ENCODE peak calls at places on chromosomes 12 and 14, in nine cellular contexts. S is PC-3, T is HFF-Myc, A is bronchial epithelial cell, Q is AG09309, I is ovary, E is H1, Z is tibial artery, L is MM.1S. F is an unnamed sample.

GRCh38 chr14:78129375-78129774 is 40.8 kb upstream of the NRXN3 start:
- DNase-seq in Z (no peak), S (no peak), E (no peak), Q (no peak), T (no peak), I (no peak), A (no peak), L (no peak), F (no peak)

GRCh38 chr14:99604766-99605298 is 825 bp upstream of the CCDC85C start:
- DNase-seq in Z (peak), Q (no peak), I (peak), S (peak), L (peak), A (no peak), E (no peak), T (no peak), F (no peak)

GRCh38 chr14:75279739-75280447 is 1.3 kb downstream of the FOS start:
- DNase-seq in Z (peak), I (peak), T (no peak), A (no peak), E (no peak), Q (no peak), L (no peak), S (no peak), F (no peak)

GRCh38 chr12:76255692-76256091 is 92.5 kb downstream of the BBS10 start:
- DNase-seq in L (no peak), S (no peak), T (no peak), Z (no peak), E (no peak), Q (no peak), I (no peak), A (no peak), F (no peak)

GRCh38 chr14:79278286-79278797 is 933.0 kb downstream of the DIO2 start:
- DNase-seq in Q (no peak), A (no peak), I (no peak), L (no peak), S (peak), E (no peak), Z (peak), T (no peak), F (no peak)

GRCh38 chr14:48826058-48826457 is 760.1 kb downstream of the RPS29 start:
- DNase-seq in L (no peak), Z (no peak), Q (no peak), E (no peak), I (no peak), A (no peak), T (no peak), S (peak), F (no peak)

GRCh38 chr12:12798480-12798879 is 13.0 kb downstream of the APOLD1 start:
- DNase-seq in I (no peak), A (no peak), T (no peak), Q (no peak), Z (no peak), L (no peak), S (no peak), E (no peak), F (no peak)

GRCh38 chr12:22691319-22691718 is 66.3 kb downstream of the ETNK1 start:
- DNase-seq in Z (no peak), L (no peak), A (no peak), S (no peak), I (no peak), Q (no peak), E (no peak), T (no peak), F (no peak)

GRCh38 chr14:105486974-105487448 is 325 bp downstream of the CRIP1 start:
- DNase-seq in Z (peak), S (no peak), Q (no peak), T (no peak), I (no peak), E (no peak), L (no peak), A (no peak), F (no peak)

GRCh38 chr12:29732211-29732992 is 51.3 kb downstream of the TMTC1 start:
- DNase-seq in L (no peak), Z (no peak), I (no peak), Q (no peak), T (no peak), S (no peak), E (no peak), A (no peak), F (no peak)

GRCh38 chr14:34460295-34460694 is 1.7 kb downstream of the SPTSSA start:
- DNase-seq in Q (no peak), A (no peak), I (no peak), Z (no peak), E (no peak), S (no peak), T (no peak), L (no peak), F (no peak)

GRCh38 chr12:3170423-3171194 is 93.4 kb downstream of the TSPAN9 start:
- DNase-seq in E (no peak), S (peak), Q (peak), I (no peak), T (peak), A (peak), Z (no peak), L (no peak), F (peak)

GRCh38 chr14:53542692-53543091 is 389.6 kb upstream of the DDHD1 start:
- DNase-seq in I (no peak), A (peak), Q (no peak), S (peak), L (no peak), E (no peak), Z (no peak), T (no peak), F (no peak)

GRCh38 chr14:54676822-54677708 is 110.1 kb downstream of the SAMD4A start:
- DNase-seq in A (peak), Z (no peak), E (peak), Q (peak), S (peak), T (peak), L (no peak), I (no peak), F (peak)

GRCh38 chr14:93926209-93926872 is 803 bp upstream of the FAM181A start:
- DNase-seq in T (no peak), L (no peak), E (no peak), Z (no peak), I (no peak), Q (no peak), S (no peak), A (no peak), F (no peak)

GRCh38 chr12:50799908-50800307 is 36.0 kb downstream of the ATF1 start:
- DNase-seq in T (no peak), L (no peak), S (no peak), Z (no peak), A (no peak), I (no peak), Q (no peak), E (no peak), F (no peak)

GRCh38 chr14:95705518-95705917 is 8.4 kb downstream of the TCL1A start:
- DNase-seq in Q (no peak), Z (no peak), T (no peak), A (no peak), E (no peak), S (no peak), L (no peak), I (no peak), F (no peak)

GRCh38 chr14:56491299-56492285 is 88.0 kb upstream of the TMEM260 start:
- DNase-seq in Q (no peak), T (peak), I (no peak), E (peak), L (peak), A (peak), S (peak), Z (no peak), F (peak)

GRCh38 chr12:117030187-117030896 is 68.9 kb downstream of the TESC start:
- DNase-seq in S (no peak), E (no peak), A (no peak), L (no peak), T (no peak), Z (peak), Q (no peak), I (peak), F (no peak)

GRCh38 chr14:24179961-24180726 is 8.3 kb downstream of the REC8 start:
- DNase-seq in Q (peak), E (no peak), Z (no peak), T (peak), L (no peak), I (no peak), A (peak), S (peak), F (peak)

GRCh38 chr14:99320105-99320572 is 48.1 kb upstream of the BCL11B start:
- DNase-seq in I (no peak), L (peak), Q (no peak), T (peak), E (no peak), A (peak), S (peak), Z (no peak), F (peak)

GRCh38 chr14:95495538-95496025 is 20.9 kb downstream of the SYNE3 start:
- DNase-seq in T (no peak), L (no peak), Q (no peak), Z (no peak), E (no peak), S (no peak), I (no peak), A (peak), F (no peak)

GRCh38 chr12:129607293-129607692 is 296.5 kb downstream of the TMEM132D start:
- DNase-seq in Q (no peak), S (no peak), T (no peak), L (no peak), A (no peak), E (peak), Z (no peak), I (no peak), F (peak)

GRCh38 chr14:80455031-80455430 is 243.7 kb upstream of the DIO2 start:
- DNase-seq in E (no peak), S (no peak), T (no peak), I (no peak), A (no peak), Q (no peak), L (no peak), Z (no peak), F (no peak)

GRCh38 chr12:39441963-39442894 is 691 bp downstream of the KIF21A start:
- DNase-seq in A (peak), I (peak), S (peak), L (peak), E (no peak), Z (peak), Q (no peak), T (no peak), F (no peak)

GRCh38 chr14:77562681-77563080 is 53.8 kb downstream of the SPTLC2 start:
- DNase-seq in A (no peak), S (peak), T (no peak), E (no peak), Z (no peak), I (no peak), L (no peak), Q (peak), F (peak)

GRCh38 chr12:34400423-34400881 is 378.2 kb downstream of the ALG10 start:
- DNase-seq in L (no peak), Z (peak), Q (no peak), T (no peak), I (peak), E (no peak), A (no peak), S (no peak), F (no peak)

GRCh38 chr12:120229071-120229582 is 28.2 kb upstream of the RPLP0 start:
- DNase-seq in Q (no peak), L (no peak), I (no peak), A (no peak), S (peak), Z (no peak), T (no peak), E (no peak), F (no peak)

GRCh38 chr12:116544656-116545055 is 14.5 kb upstream of the MAP1LC3B2 start:
- DNase-seq in T (no peak), E (no peak), Q (no peak), A (no peak), I (no peak), Z (peak), L (no peak), S (no peak), F (no peak)

GRCh38 chr14:89165189-89165809 is 251.7 kb downstream of the FOXN3 start:
- DNase-seq in E (no peak), A (no peak), Z (no peak), Q (no peak), I (no peak), S (no peak), T (no peak), L (peak), F (no peak)
- H3K4me3 ChIP-seq in E (no peak), A (no peak), Z (no peak), Q (no peak), I (no peak), S (no peak), T (no peak), L (peak), F (no peak)

GRCh38 chr12:64080319-64081008 is 141.6 kb downstream of the KICS2 start:
- DNase-seq in E (no peak), Q (no peak), A (peak), T (no peak), Z (no peak), L (no peak), I (no peak), S (peak), F (no peak)

GRCh38 chr12:64082866-64083268 is 139.2 kb downstream of the KICS2 start:
- DNase-seq in Z (no peak), T (no peak), A (no peak), I (no peak), Q (no peak), E (no peak), L (no peak), S (no peak), F (no peak)

GRCh38 chr12:64081020-64081419 is 141.1 kb downstream of the KICS2 start:
- DNase-seq in I (no peak), E (no peak), Z (no peak), A (no peak), S (no peak), Q (no peak), L (no peak), T (no peak), F (no peak)

GRCh38 chr12:64072946-64073345 is 149.2 kb downstream of the KICS2 start:
- DNase-seq in A (no peak), Z (no peak), T (no peak), S (no peak), Q (no peak), E (no peak), L (no peak), I (no peak), F (no peak)

DNA sequence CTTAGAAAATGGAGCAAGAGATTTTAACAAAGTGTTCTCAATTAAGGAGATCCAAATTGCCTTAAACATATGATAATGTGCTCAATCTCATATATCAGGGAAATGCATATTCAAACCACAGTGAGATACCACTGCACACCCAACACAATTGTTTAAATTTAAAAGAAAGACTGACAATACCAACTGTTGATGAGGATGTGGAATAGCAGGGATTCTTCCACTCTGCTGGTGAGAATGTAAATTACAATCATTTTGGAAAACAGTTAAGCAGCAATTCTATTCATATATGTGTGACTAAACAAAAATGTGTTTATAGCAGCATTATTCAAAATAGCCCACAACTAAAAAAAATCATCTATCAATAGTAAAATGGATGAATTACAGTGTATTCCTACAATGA is 144.2 kb downstream of the KICS2 start:
- DNase-seq in S (peak), Z (no peak), A (peak), E (no peak), Q (no peak), T (no peak), I (no peak), L (no peak), F (no peak)
- TF ChIP-seq CTCF in S (peak), Z (no peak), A (peak), E (peak), Q (peak), T (peak), I (no peak), L (peak), F (peak)

GRCh38 chr12:77640356-77640755 is 190.3 kb upstream of the NAV3 start:
- DNase-seq in L (no peak), Q (no peak), S (no peak), E (no peak), A (no peak), I (no peak), T (no peak), Z (no peak), F (no peak)

GRCh38 chr12:77645966-77646598 is 184.6 kb upstream of the NAV3 start:
- DNase-seq in L (no peak), I (no peak), T (no peak), Q (no peak), S (no peak), Z (no peak), E (no peak), A (no peak), F (no peak)

GRCh38 chr12:77648716-77649115 is 182.0 kb upstream of the NAV3 start:
- DNase-seq in E (no peak), L (no peak), S (no peak), Z (no peak), T (no peak), Q (no peak), I (no peak), A (peak), F (no peak)

GRCh38 chr12:77642246-77642645 is 188.4 kb upstream of the NAV3 start:
- DNase-seq in A (no peak), L (no peak), I (no peak), Q (no peak), Z (no peak), E (no peak), S (no peak), T (no peak), F (no peak)

GRCh38 chr12:77644915-77645605 is 185.6 kb upstream of the NAV3 start:
- DNase-seq in A (no peak), S (no peak), Q (no peak), I (no peak), Z (no peak), E (no peak), T (no peak), L (no peak), F (no peak)
- H3K4me3 ChIP-seq in A (no peak), S (no peak), Q (no peak), I (no peak), Z (no peak), E (no peak), T (no peak), L (no peak), F (no peak)

DNA sequence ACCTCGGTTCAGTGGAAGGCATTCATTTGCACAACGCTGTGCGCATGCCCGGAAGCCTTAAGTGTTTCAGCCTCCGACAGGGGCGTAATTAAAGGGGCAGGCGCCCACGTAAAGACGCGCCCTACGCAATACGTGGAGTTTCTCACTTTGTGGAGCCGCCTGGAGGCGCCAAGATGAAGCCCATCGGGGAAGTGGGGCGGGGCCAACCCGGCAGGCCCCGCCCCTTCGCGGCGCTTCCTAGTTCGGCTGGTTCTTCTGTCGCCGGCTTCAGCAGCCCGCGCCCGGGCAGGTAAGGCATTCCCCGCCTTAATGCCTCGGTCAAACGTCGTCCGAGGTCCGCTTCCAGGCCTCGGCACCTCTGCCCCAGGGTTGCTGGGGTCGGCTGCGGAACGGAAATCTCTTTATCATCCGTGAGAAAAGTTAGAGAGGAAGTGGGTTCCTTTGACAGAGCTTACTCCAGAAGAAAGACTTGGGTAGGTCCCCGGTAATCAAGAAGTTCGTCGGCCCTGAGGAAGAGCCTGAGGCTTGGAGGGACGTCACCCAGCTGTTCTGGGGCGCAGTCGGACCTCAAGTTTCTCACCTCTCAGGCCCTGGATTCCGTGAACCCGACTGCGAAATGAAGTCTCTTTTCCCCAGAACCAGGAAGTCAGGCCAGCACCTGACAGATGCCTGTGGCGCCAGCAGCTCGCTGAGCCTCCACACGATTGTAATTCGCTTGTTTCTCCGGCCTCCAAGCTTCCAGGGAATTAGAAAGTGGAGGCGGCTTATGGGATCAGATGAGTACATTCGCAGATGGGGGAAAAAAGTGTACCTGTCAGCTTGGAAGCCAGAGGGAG is at the start of the genes IRAK4 and PUS7L:
- DNase-seq in Q (peak), I (peak), Z (peak), T (peak), S (peak), L (peak), A (peak), E (no peak), F (peak)
- TF ChIP-seq CTCF in Q (peak), I (peak), Z (peak), T (peak), S (peak), L (peak), A (peak), E (peak), F (peak)